ENCODE peak calls at places on chromosomes 12 and 14, in five cellular contexts. G, V, S, X and W are unnamed samples.

GRCh38 chr12:56377310-56377988 is 14.8 kb upstream of the APOF start:
- DNase-seq in G (peak), V (peak), S (no peak), X (peak), W (no peak)

GRCh38 chr12:62891805-62892549 is 43.0 kb downstream of the PPM1H start:
- DNase-seq in G (no peak), V (no peak), S (no peak), X (no peak), W (no peak)

GRCh38 chr14:22122227-22123187 is 448.9 kb upstream of the OR4E1 start:
- DNase-seq in G (no peak), V (peak), S (no peak), X (no peak), W (no peak)

GRCh38 chr14:81579115-81579514 is 45.5 kb upstream of the SEL1L start:
- DNase-seq in G (no peak), V (no peak), S (no peak), X (no peak), W (no peak)

GRCh38 chr14:54325766-54326165 is 71.0 kb upstream of the CDKN3 start:
- DNase-seq in G (no peak), V (no peak), S (no peak), X (no peak), W (no peak)

GRCh38 chr14:98956616-98957015 is 315.4 kb downstream of the BCL11B start:
- DNase-seq in G (no peak), V (no peak), S (no peak), X (no peak), W (no peak)

GRCh38 chr12:93016752-93017350 is 87.8 kb upstream of the EEA1 start:
- DNase-seq in G (no peak), V (no peak), S (peak), X (no peak), W (no peak)

GRCh38 chr12:112406519-112407488 is 2.6 kb downstream of the RPL6 start:
- DNase-seq in G (no peak), V (no peak), S (no peak), X (no peak), W (no peak)

GRCh38 chr12:29960113-29960512 is 176.4 kb upstream of the TMTC1 start:
- DNase-seq in G (no peak), V (no peak), S (no peak), X (no peak), W (no peak)

GRCh38 chr12:109946505-109946904 is 46.4 kb downstream of the TCHP start:
- DNase-seq in G (no peak), V (no peak), S (no peak), X (no peak), W (no peak)

GRCh38 chr12:124940393-124941169 is 26.1 kb upstream of the UBC start:
- DNase-seq in G (peak), V (peak), S (no peak), X (peak), W (peak)

GRCh38 chr12:105622846-105623245 is 292.4 kb downstream of the C12orf75 start:
- DNase-seq in G (no peak), V (no peak), S (no peak), X (no peak), W (no peak)

GRCh38 chr12:122980192-122981035 is at the start of gene ARL6IP4:
- DNase-seq in G (peak), V (peak), S (peak), X (peak), W (peak)

GRCh38 chr14:44428239-44428924 is 78.7 kb downstream of the FSCB start:
- DNase-seq in G (no peak), V (no peak), S (no peak), X (no peak), W (no peak)

GRCh38 chr14:91245029-91245428 is 525 bp upstream of the GPR68 start:
- DNase-seq in G (no peak), V (no peak), S (no peak), X (no peak), W (peak)

GRCh38 chr14:105448706-105449111 is 25.9 kb upstream of the CRIP2 start:
- DNase-seq in G (peak), V (peak), S (peak), X (peak), W (peak)

GRCh38 chr12:117061555-117062079 is 37.6 kb downstream of the TESC start:
- DNase-seq in G (no peak), V (no peak), S (no peak), X (no peak), W (no peak)

GRCh38 chr12:879641-880040 is 69.9 kb downstream of the RAD52 start:
- DNase-seq in G (peak), V (no peak), S (no peak), X (peak), W (no peak)

GRCh38 chr14:99252443-99252939 is 19.5 kb downstream of the BCL11B start:
- DNase-seq in G (no peak), V (no peak), S (no peak), X (no peak), W (no peak)

GRCh38 chr12:70007687-70008086 is 182.7 kb downstream of the MYRFL start:
- DNase-seq in G (no peak), V (peak), S (no peak), X (peak), W (no peak)

GRCh38 chr14:22980672-22981089 is 1.7 kb downstream of the AJUBA start:
- DNase-seq in G (peak), V (peak), S (no peak), X (peak), W (peak)

GRCh38 chr12:27245039-27245438 is 953 bp downstream of the STK38L start:
- DNase-seq in G (no peak), V (peak), S (no peak), X (no peak), W (no peak)

GRCh38 chr12:130993759-130994670 is 40.3 kb downstream of the ADGRD1 start:
- DNase-seq in G (no peak), V (no peak), S (no peak), X (no peak), W (no peak)

GRCh38 chr14:80202888-80203562 is 8.3 kb downstream of the DIO2 start:
- DNase-seq in G (no peak), V (peak), S (no peak), X (no peak), W (no peak)

GRCh38 chr12:71945121-71945520 is 6.5 kb downstream of the TPH2 start:
- DNase-seq in G (no peak), V (no peak), S (no peak), X (no peak), W (no peak)

GRCh38 chr12:122721057-122721545 is 4.5 kb upstream of the HCAR3 start:
- DNase-seq in G (peak), V (no peak), S (no peak), X (no peak), W (no peak)

GRCh38 chr14:62736426-62737043 is 308.7 kb downstream of the KCNH5 start:
- DNase-seq in G (no peak), V (no peak), S (no peak), X (peak), W (no peak)

GRCh38 chr12:92943482-92944250 is 14.6 kb upstream of the EEA1 start:
- DNase-seq in G (peak), V (no peak), S (no peak), X (peak), W (no peak)

GRCh38 chr12:59425798-59426197 is 170.0 kb upstream of the SLC16A7 start:
- DNase-seq in G (no peak), V (no peak), S (no peak), X (no peak), W (no peak)

GRCh38 chr12:89529738-89530137 is 3.9 kb upstream of the POC1B start:
- DNase-seq in G (peak), V (peak), S (no peak), X (no peak), W (no peak)

GRCh38 chr12:125455556-125455955 is 390.3 kb downstream of the AACS start:
- DNase-seq in G (no peak), V (no peak), S (no peak), X (no peak), W (no peak)